ENCODE peak calls at places on chromosomes 5 and 9, in eight cellular contexts. V is Panc1; I is CD8-positive, alpha-beta T cell; X is GM23248; K is A549; Q is heart left ventricle; D is naive thymus-derived CD4-positive, alpha-beta T cell; B is tibial artery. H is an unnamed sample. For H3K9me3, the result is how much of the 10 kb centered on the place peaks cover.

GRCh38 chr9:121350993-121351561 is 19.0 kb downstream of the STOM start:
- DNase-seq in V (no peak), I (no peak), X (peak), K (peak), Q (peak), D (no peak), B (peak), H (peak)

GRCh38 chr9:37433754-37434435 is 11.4 kb downstream of the GRHPR start:
- DNase-seq in V (no peak), I (no peak), X (no peak), K (no peak), Q (no peak), D (no peak), B (no peak), H (no peak)

GRCh38 chr5:133506165-133506564 is 106.2 kb downstream of the FSTL4 start:
- DNase-seq in V (no peak), I (no peak), X (no peak), K (no peak), Q (no peak), D (no peak), B (no peak), H (no peak)

GRCh38 chr5:80867233-80867632 is 92.9 kb upstream of the RASGRF2 start:
- DNase-seq in V (no peak), I (no peak), X (peak), K (no peak), Q (no peak), D (no peak), B (no peak), H (no peak)

GRCh38 chr9:137589441-137590122 is 730 bp downstream of the ZMYND19 start:
- DNase-seq in V (no peak), I (no peak), X (peak), K (no peak), Q (no peak), D (no peak), B (no peak), H (no peak)

GRCh38 chr5:34716986-34717385 is 60.9 kb downstream of the RAI14 start:
- DNase-seq in V (no peak), I (no peak), X (peak), K (no peak), Q (no peak), D (no peak), B (no peak), H (no peak)

GRCh38 chr9:136648746-136649145 is 14.0 kb upstream of the EGFL7 start:
- DNase-seq in V (no peak), I (no peak), X (no peak), K (no peak), Q (peak), D (no peak), B (peak), H (peak)

GRCh38 chr5:171849585-171850353 is 64.2 kb downstream of the SMIM23 start:
- DNase-seq in V (no peak), I (no peak), X (no peak), K (no peak), Q (no peak), D (no peak), B (no peak), H (no peak)

GRCh38 chr9:34653131-34653530 is 1.1 kb downstream of the IL11RA start:
- DNase-seq in V (no peak), I (no peak), X (peak), K (no peak), Q (no peak), D (no peak), B (peak), H (no peak)

GRCh38 chr5:113678924-113679575 is 165.6 kb downstream of the YTHDC2 start:
- DNase-seq in V (peak), I (no peak), X (peak), K (peak), Q (peak), D (peak), B (no peak), H (peak)

GRCh38 chr5:120254385-120254784 is 209.7 kb upstream of the PRR16 start:
- DNase-seq in V (no peak), I (no peak), X (no peak), K (no peak), Q (no peak), D (no peak), B (no peak), H (no peak)

GRCh38 chr5:120504057-120504456 is 40.0 kb downstream of the PRR16 start:
- DNase-seq in V (no peak), I (no peak), X (no peak), K (no peak), Q (no peak), D (no peak), B (no peak), H (no peak)

GRCh38 chr5:103617913-103618312 is 55.3 kb upstream of the NUDT12 start:
- DNase-seq in V (no peak), I (no peak), X (no peak), K (no peak), Q (no peak), D (no peak), B (no peak), H (no peak)
- H3K9me3 ChIP-seq in V (under half), I (under half), X (under half), K (under half), Q (under half), D (under half), B (under half), H (under half)

GRCh38 chr9:134455537-134455936 is 129.3 kb downstream of the RXRA start:
- DNase-seq in V (no peak), I (no peak), X (no peak), K (no peak), Q (peak), D (no peak), B (no peak), H (no peak)
- H3K4me3 ChIP-seq in V (no peak), I (peak), X (peak), K (no peak), Q (peak), D (peak), B (peak), H (no peak)

GRCh38 chr5:2133080-2133479 is 250.4 kb upstream of the IRX4 start:
- DNase-seq in V (no peak), I (no peak), X (no peak), K (no peak), Q (no peak), D (no peak), B (peak), H (no peak)

GRCh38 chr5:2135354-2135753 is 252.6 kb upstream of the IRX4 start:
- DNase-seq in V (no peak), I (no peak), X (no peak), K (no peak), Q (no peak), D (no peak), B (peak), H (no peak)

GRCh38 chr5:2133936-2134335 is 251.2 kb upstream of the IRX4 start:
- DNase-seq in V (no peak), I (no peak), X (no peak), K (no peak), Q (no peak), D (no peak), B (no peak), H (no peak)

GRCh38 chr5:2135833-2136232 is 253.1 kb upstream of the IRX4 start:
- DNase-seq in V (no peak), I (no peak), X (no peak), K (no peak), Q (no peak), D (no peak), B (peak), H (no peak)

DNA sequence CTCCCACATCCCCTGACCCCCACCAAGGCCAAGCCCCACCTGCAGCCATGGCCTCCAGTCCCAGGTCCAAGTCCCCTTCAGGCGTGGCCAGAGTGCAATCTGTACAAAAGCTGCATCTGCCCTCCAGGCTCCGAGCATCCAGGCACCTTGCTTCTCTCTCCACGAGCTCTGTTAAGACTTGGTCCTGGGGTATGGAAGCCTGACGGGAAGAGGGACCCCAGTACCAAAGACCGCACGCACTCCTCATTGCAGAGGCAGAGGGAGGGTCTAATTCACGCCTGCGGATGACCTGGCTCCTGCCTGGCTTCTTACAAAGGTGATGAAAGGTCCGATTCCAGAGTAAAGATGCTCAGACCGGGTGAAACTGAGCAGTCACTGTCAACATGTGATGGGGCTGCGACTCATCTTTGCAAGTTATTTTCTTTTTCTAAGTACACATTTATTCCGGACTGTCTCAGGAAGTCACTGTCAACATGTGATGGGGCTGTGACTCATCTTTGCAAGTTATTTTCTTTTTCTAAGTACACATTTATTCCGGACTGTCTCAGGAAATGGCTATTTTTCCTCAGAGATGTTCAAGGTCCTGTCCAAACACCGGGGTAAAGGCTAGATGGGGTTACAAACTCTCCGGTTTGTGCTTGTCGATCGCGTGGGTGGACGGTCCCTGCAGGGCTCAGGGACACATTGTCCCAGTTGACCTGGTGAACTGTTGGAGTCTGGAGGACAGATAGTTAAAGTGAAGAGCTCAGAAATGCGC is 252.0 kb upstream of the IRX4 start:
- DNase-seq in V (no peak), I (no peak), X (no peak), K (peak), Q (no peak), D (no peak), B (peak), H (no peak)
- H3K9me3 ChIP-seq in V (under half), I (under half), X (under half), K (under half), Q (under half), D (under half), B (under half), H (under half)

GRCh38 chr5:33241826-33242225 is 198.9 kb upstream of the TARS1 start:
- DNase-seq in V (no peak), I (no peak), X (no peak), K (no peak), Q (no peak), D (no peak), B (no peak), H (no peak)
- H3K4me3 ChIP-seq in V (no peak), I (no peak), X (no peak), K (no peak), Q (no peak), D (no peak), B (no peak), H (no peak)